ENCODE peak calls at places on chromosomes 2 and 18, in five cellular contexts. X is colonic mucosa; P is body of pancreas; C is pancreas; D is effector memory CD4-positive, alpha-beta T cell. U is an unnamed sample. For H3K4me1 and H3K9me3, the result is how much of the 10 kb centered on the place peaks cover.

GRCh38 chr2:1755436-1756191 is 11.3 kb upstream of the PXDN start:
- DNase-seq in X (peak), P (no peak), C (no peak), D (no peak), U (no peak)

GRCh38 chr2:241561811-241562210 is 3.3 kb downstream of the BOK start:
- DNase-seq in X (peak), P (peak), C (peak), D (no peak), U (peak)

GRCh38 chr18:46434629-46435028 is 222.4 kb downstream of the LOXHD1 start:
- DNase-seq in X (no peak), P (no peak), C (no peak), D (no peak), U (no peak)

GRCh38 chr2:223488814-223489213 is 113.3 kb downstream of the SCG2 start:
- DNase-seq in X (no peak), P (peak), C (no peak), D (no peak), U (no peak)

GRCh38 chr18:37565138-37565984 is at the start of gene CELF4:
- DNase-seq in X (no peak), P (peak), C (peak), D (no peak), U (no peak)

GRCh38 chr2:19073522-19073921 is 284.9 kb downstream of the OSR1 start:
- DNase-seq in X (no peak), P (no peak), C (no peak), D (no peak), U (no peak)

GRCh38 chr2:140144611-140145010 is 1364.4 kb upstream of the NXPH2 start:
- DNase-seq in X (no peak), P (no peak), C (no peak), D (no peak), U (no peak)

GRCh38 chr2:176297067-176297466 is 27.8 kb downstream of the MTX2 start:
- DNase-seq in X (no peak), P (no peak), C (no peak), D (no peak), U (no peak)

GRCh38 chr2:5742126-5742525 is 49.9 kb downstream of the SOX11 start:
- DNase-seq in X (no peak), P (no peak), C (no peak), D (no peak), U (no peak)

GRCh38 chr2:239870276-239870675 is 154.9 kb downstream of the NDUFA10 start:
- DNase-seq in X (peak), P (no peak), C (no peak), D (no peak), U (no peak)

GRCh38 chr2:10029875-10030223 is 13.5 kb upstream of the KLF11 start:
- DNase-seq in X (no peak), P (no peak), C (no peak), D (no peak), U (no peak)

GRCh38 chr2:142841788-142842187 is 35.7 kb upstream of the KYNU start:
- DNase-seq in X (no peak), P (no peak), C (no peak), D (no peak), U (no peak)

GRCh38 chr2:39875182-39875913 is 96.3 kb upstream of the THUMPD2 start:
- DNase-seq in X (peak), P (no peak), C (no peak), D (no peak), U (no peak)

GRCh38 chr18:55247032-55247431 is 287.8 kb upstream of the CCDC68 start:
- DNase-seq in X (no peak), P (no peak), C (no peak), D (no peak), U (no peak)

GRCh38 chr2:196967126-196967525 is 40.6 kb upstream of the PGAP1 start:
- DNase-seq in X (peak), P (no peak), C (no peak), D (no peak), U (no peak)

GRCh38 chr2:23609254-23609653 is 224.3 kb downstream of the KLHL29 start:
- DNase-seq in X (no peak), P (no peak), C (no peak), D (no peak), U (no peak)

GRCh38 chr2:216956820-216957493 is 97.1 kb upstream of the TNP1 start:
- DNase-seq in X (no peak), P (no peak), C (no peak), D (no peak), U (no peak)

GRCh38 chr2:138079976-138080375 is 115.7 kb downstream of the HNMT start:
- DNase-seq in X (no peak), P (no peak), C (no peak), D (no peak), U (no peak)

GRCh38 chr2:204645018-204645775 is 99.9 kb downstream of the PARD3B start:
- DNase-seq in X (no peak), P (no peak), C (no peak), D (no peak), U (no peak)

GRCh38 chr2:43083710-43084698 is 142.4 kb downstream of the ZFP36L2 start:
- DNase-seq in X (no peak), P (no peak), C (no peak), D (no peak), U (peak)
- H3K4me1 ChIP-seq in X (under half), P (under half), C (under half), D (under half), U (under half)

GRCh38 chr2:47422560-47422959 is 19.6 kb downstream of the MSH2 start:
- DNase-seq in X (no peak), P (no peak), C (no peak), D (no peak), U (no peak)
- H3K4me3 ChIP-seq in X (no peak), P (no peak), C (no peak), D (no peak), U (no peak)

GRCh38 chr18:62688743-62689317 is 26.5 kb upstream of the PHLPP1 start:
- DNase-seq in X (no peak), P (no peak), C (no peak), D (no peak), U (no peak)
- H3K9me3 ChIP-seq in X (under half), P (under half), C (under half), D (under half), U (under half)

GRCh38 chr2:191664823-191665222 is 13.1 kb upstream of the NABP1 start:
- DNase-seq in X (no peak), P (no peak), C (no peak), D (no peak), U (no peak)

GRCh38 chr2:191665286-191665685 is 12.7 kb upstream of the NABP1 start:
- DNase-seq in X (no peak), P (no peak), C (no peak), D (no peak), U (no peak)

GRCh38 chr2:191670076-191670475 is 7.9 kb upstream of the NABP1 start:
- DNase-seq in X (no peak), P (no peak), C (no peak), D (no peak), U (no peak)

GRCh38 chr2:191666241-191666640 is 11.7 kb upstream of the NABP1 start:
- DNase-seq in X (no peak), P (no peak), C (no peak), D (no peak), U (no peak)

DNA sequence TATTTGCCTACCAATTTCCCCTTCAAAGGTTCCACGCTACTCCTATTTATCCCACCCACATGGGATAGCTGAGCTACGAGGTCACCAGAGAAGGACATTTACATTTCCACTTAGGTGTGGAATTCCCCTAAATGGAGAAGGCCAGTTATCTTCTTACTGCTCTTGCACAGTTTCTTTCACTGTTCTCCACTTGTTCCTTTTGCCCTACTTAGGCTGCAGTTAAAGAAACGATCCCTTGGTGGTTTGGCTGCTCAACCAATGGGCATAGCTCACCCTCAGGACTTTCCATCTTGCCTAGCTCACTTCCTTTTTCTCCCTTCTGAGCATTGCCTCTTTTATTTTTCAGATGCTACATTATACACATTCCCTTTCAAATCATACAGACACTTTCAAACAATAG is 11.2 kb upstream of the NABP1 start:
- DNase-seq in X (no peak), P (no peak), C (no peak), D (no peak), U (no peak)
- H3K4me1 ChIP-seq in X (under half), P (under half), C (under half), D (under half), U (under half)

U was measured in prostate gland.